ENCODE peak calls at places on chromosomes 4 and X, in five cellular contexts. Q, T, G, E and C are unnamed samples.

GRCh38 chrX:22345884-22346283 is 73.2 kb downstream of the CBLL2 start:
- DNase-seq in Q (no peak), T (no peak), G (peak; percentile 5), E (no peak), C (no peak)

GRCh38 chr4:62408467-62408866 is 1208.3 kb downstream of the ADGRL3 start:
- DNase-seq in Q (no peak), T (no peak), G (peak; percentile 17), E (no peak), C (peak; percentile 6)

GRCh38 chr4:186144596-186145569 is 40.4 kb downstream of the FAM149A start:
- DNase-seq in Q (peak; percentile 35), T (peak; percentile 89), G (peak; percentile 37), E (peak; percentile 9), C (peak; percentile 4)

GRCh38 chr4:89215736-89216135 is 91.9 kb downstream of the GPRIN3 start:
- DNase-seq in Q (no peak), T (no peak), G (no peak), E (no peak), C (no peak)

GRCh38 chrX:15977644-15978043 is 123.0 kb upstream of the AP1S2 start:
- DNase-seq in Q (no peak), T (no peak), G (no peak), E (no peak), C (no peak)

GRCh38 chrX:17633546-17633945 is 103.7 kb upstream of the SCML1 start:
- DNase-seq in Q (peak; percentile 23), T (no peak), G (no peak), E (no peak), C (peak; percentile 75)

GRCh38 chr4:124070688-124071484 is 641.6 kb downstream of the ANKRD50 start:
- DNase-seq in Q (no peak), T (no peak), G (peak; percentile 8), E (no peak), C (no peak)

GRCh38 chr4:139910106-139910505 is 243.9 kb downstream of the MAML3 start:
- DNase-seq in Q (no peak), T (no peak), G (no peak), E (no peak), C (no peak)

GRCh38 chr4:25667931-25668557 is 12.4 kb downstream of the SLC34A2 start:
- DNase-seq in Q (no peak), T (no peak), G (no peak), E (no peak), C (peak; percentile 1)

GRCh38 chr4:84937381-84937977 is 29.0 kb downstream of the WDFY3 start:
- DNase-seq in Q (no peak), T (no peak), G (no peak), E (no peak), C (no peak)

GRCh38 chr4:8607603-8608481 is 15.3 kb downstream of the CPZ start:
- DNase-seq in Q (peak; percentile 14), T (no peak), G (peak; percentile 37), E (peak; percentile 52), C (peak; percentile 56)

GRCh38 chr4:83320548-83320947 is 14.1 kb downstream of the HPSE start:
- DNase-seq in Q (no peak), T (peak; percentile 91), G (peak; percentile 76), E (peak; percentile 18), C (no peak)

GRCh38 chr4:19508442-19508841 is 743.3 kb upstream of the SLIT2 start:
- DNase-seq in Q (no peak), T (no peak), G (peak; percentile 69), E (no peak), C (no peak)

GRCh38 chr4:122548886-122549630 is 71.8 kb downstream of the IL21 start:
- DNase-seq in Q (no peak), T (no peak), G (no peak), E (no peak), C (no peak)

GRCh38 chrX:13223868-13224555 is 95.8 kb downstream of the ATXN3L start:
- DNase-seq in Q (peak; percentile 6), T (no peak), G (peak; percentile 91), E (no peak), C (peak; percentile 83)

GRCh38 chrX:42246814-42247213 is 323.5 kb upstream of the CASK start:
- DNase-seq in Q (no peak), T (no peak), G (no peak), E (no peak), C (no peak)

GRCh38 chr4:188332265-188332664 is 193.0 kb downstream of the TRIML1 start:
- DNase-seq in Q (no peak), T (no peak), G (no peak), E (no peak), C (no peak)

GRCh38 chr4:155570661-155571060 is 96.0 kb upstream of the GUCY1A1 start:
- DNase-seq in Q (no peak), T (no peak), G (no peak), E (no peak), C (no peak)

GRCh38 chrX:9456250-9457074 is 8.4 kb upstream of the TBL1X start:
- DNase-seq in Q (no peak), T (no peak), G (no peak), E (no peak), C (no peak)

GRCh38 chrX:21004835-21005234 is 369.4 kb upstream of the CNKSR2 start:
- DNase-seq in Q (no peak), T (no peak), G (peak; percentile 43), E (no peak), C (no peak)

GRCh38 chr4:1502976-1503375 is 96.7 kb upstream of the NKX1-1 start:
- DNase-seq in Q (no peak), T (peak; percentile 61), G (no peak), E (no peak), C (no peak)